ENCODE peak calls at places on chromosomes 11 and 22, in five cellular contexts. C is heart right ventricle; N is A549; D is HL-60; Z is effector memory CD4-positive, alpha-beta T cell. X is an unnamed sample.

GRCh38 chr11:117980716-117981115 is 5.5 kb upstream of the IL10RA start:
- DNase-seq in C (no peak), N (no peak), D (peak; percentile 75), Z (no peak), X (no peak)

GRCh38 chr11:88313441-88313840 is 24.1 kb downstream of the CTSC start:
- DNase-seq in C (no peak), N (no peak), D (no peak), Z (no peak), X (no peak)

GRCh38 chr22:41543854-41544670 is at the start of gene POLR3H:
- DNase-seq in C (peak; percentile 99), N (peak; percentile 82), D (peak; percentile 99), Z (peak; percentile 95), X (peak; percentile 89)

GRCh38 chr11:68193018-68193417 is 20.1 kb downstream of the KMT5B start:
- DNase-seq in C (no peak), N (no peak), D (no peak), Z (no peak), X (no peak)

GRCh38 chr11:107457205-107457557 is 444 bp downstream of the CWF19L2 start:
- DNase-seq in C (no peak), N (peak; percentile 4), D (peak; percentile 3), Z (no peak), X (no peak)

GRCh38 chr22:43293661-43294392 is 49.3 kb downstream of the SCUBE1 start:
- DNase-seq in C (peak; percentile 45), N (peak; percentile 32), D (peak; percentile 32), Z (no peak), X (no peak)

GRCh38 chr11:121349790-121350189 is 57.2 kb downstream of the SC5D start:
- DNase-seq in C (no peak), N (no peak), D (no peak), Z (no peak), X (no peak)

GRCh38 chr11:124068711-124069110 is 27.6 kb upstream of the OR10G7 start:
- DNase-seq in C (no peak), N (no peak), D (no peak), Z (no peak), X (no peak)

GRCh38 chr11:15705886-15706285 is 591.2 kb downstream of the INSC start:
- DNase-seq in C (no peak), N (no peak), D (no peak), Z (no peak), X (no peak)

GRCh38 chr22:19586922-19587684 is 62.9 kb upstream of the CLDN5 start:
- DNase-seq in C (no peak), N (no peak), D (no peak), Z (no peak), X (no peak)

GRCh38 chr11:50247309-50247874 is 214.7 kb downstream of the OR4C45 start:
- DNase-seq in C (no peak), N (no peak), D (no peak), Z (no peak), X (no peak)

GRCh38 chr11:118304227-118304808 is at the start of gene CD3E:
- DNase-seq in C (no peak), N (no peak), D (peak; percentile 13), Z (peak; percentile 46), X (no peak)

DNA sequence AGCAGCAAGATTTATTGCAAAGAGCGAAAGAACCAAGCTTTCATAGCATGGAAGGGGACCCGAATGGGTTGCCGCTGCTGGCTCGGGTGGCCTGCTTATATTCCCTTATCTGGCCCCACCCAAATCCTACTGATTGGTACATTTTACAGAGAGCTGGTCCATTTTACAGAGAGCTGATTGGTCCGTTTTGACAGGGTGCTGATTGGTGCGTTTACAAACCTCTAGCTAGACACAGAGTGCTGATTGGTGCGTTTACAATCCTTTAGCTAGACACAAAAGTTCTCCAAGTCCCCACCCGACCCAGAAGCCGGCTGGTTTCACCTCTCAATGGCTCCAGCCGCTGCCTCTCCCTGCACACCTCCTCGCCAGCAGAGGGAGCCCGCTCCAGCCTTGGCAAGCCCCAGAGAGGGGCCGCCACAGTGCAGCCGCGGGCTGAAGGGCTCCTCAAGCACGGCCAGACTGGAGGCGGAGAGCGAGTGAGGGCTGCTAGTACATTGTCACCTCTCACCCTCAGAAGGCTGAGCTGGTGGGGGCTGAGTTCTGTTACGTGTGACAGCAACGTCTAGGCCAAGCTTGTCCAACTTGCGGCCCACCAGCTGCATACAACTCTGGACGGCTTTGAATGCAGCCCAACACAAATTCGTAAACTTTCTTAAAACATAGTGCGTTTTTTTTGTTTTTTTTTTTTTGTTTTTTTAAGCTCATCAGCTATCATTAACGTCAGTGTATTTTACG is 8.7 kb downstream of the PTH start:
- DNase-seq in C (peak; percentile 72), N (peak; percentile 15), D (peak; percentile 69), Z (peak; percentile 43), X (no peak)
- H3K4me3 ChIP-seq in C (no peak overlapping the region), N (peak overlapping the region; percentile 50), D (peak overlapping the region; percentile 19), Z (peak overlapping the region; percentile 20), X (no peak overlapping the region)

GRCh38 chr22:30875481-30876215 is 92.9 kb downstream of the MORC2 start:
- DNase-seq in C (peak; percentile 62), N (no peak), D (no peak), Z (no peak), X (no peak)

GRCh38 chr22:30876221-30876751 is 92.3 kb downstream of the MORC2 start:
- DNase-seq in C (peak; percentile 5), N (no peak), D (no peak), Z (no peak), X (no peak)

GRCh38 chr22:30873086-30873650 is 95.4 kb downstream of the MORC2 start:
- DNase-seq in C (peak; percentile 3), N (no peak), D (no peak), Z (no peak), X (no peak)

GRCh38 chr22:30873661-30874060 is 94.9 kb downstream of the MORC2 start:
- DNase-seq in C (peak; percentile 0), N (no peak), D (no peak), Z (no peak), X (no peak)

GRCh38 chr22:30874431-30875370 is 93.9 kb downstream of the MORC2 start:
- DNase-seq in C (peak; percentile 2), N (no peak), D (no peak), Z (no peak), X (no peak)
- H3K27ac ChIP-seq in C (no peak overlapping the region), N (no peak overlapping the region), D (no peak overlapping the region), Z (no peak overlapping the region), X (no peak overlapping the region)

DNA sequence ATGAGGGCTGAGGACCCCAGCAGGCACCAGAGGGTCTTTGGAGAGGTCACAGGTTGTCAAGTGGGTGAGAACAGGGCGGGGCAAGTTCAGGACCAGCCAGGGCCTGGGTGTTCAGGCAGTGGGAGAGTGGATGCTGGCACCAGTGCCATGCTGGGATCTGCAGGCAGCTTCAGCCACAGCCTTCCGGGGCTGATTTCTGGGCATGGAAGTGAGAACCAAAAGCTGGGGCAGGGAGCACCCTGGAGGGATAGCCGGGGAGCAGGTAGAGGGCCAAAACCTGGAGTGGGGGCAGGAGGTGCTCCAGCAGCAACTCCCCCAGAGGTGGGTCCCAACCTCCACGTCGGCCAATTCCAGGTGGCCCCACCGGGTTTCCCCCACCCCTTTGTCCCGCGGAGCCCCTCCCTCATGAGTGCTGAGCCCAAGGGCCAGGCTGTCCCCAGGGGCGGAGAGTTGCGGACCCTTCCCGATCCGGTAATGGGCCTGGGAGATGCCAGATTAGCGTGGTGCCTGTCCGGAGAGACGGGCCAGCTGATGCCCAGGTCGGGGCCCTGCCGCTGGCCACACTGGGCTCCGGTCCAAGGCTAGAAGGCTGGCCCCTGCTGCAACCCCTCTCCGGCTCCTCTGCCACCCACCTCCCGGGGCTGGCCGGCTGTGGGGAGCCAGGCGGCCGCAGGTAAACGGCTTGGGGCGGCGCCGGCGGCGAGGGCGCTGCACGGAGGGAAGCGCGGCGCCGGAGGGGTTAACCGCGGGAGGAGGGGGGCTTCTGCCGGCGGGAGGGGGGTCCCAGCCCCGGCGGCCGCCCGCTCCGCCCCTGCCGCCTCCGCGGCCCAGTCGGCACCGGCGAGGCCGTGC is at the start of gene KCNK4:
- DNase-seq in C (no peak), N (no peak), D (no peak), Z (no peak), X (no peak)
- H3K4me3 ChIP-seq in C (peak within 1 kb of the TSS; percentile 21), N (no peak within 1 kb of the TSS), D (no peak within 1 kb of the TSS), Z (peak within 1 kb of the TSS; percentile 42), X (peak within 1 kb of the TSS; percentile 33)

GRCh38 chr22:38269466-38269865 is 3.3 kb downstream of the TMEM184B start:
- DNase-seq in C (no peak), N (no peak), D (no peak), Z (no peak), X (no peak)

GRCh38 chr22:38270091-38270972 is 2.5 kb downstream of the TMEM184B start:
- DNase-seq in C (no peak), N (no peak), D (no peak), Z (no peak), X (no peak)

GRCh38 chr22:38272373-38273134 is at the start of gene TMEM184B:
- DNase-seq in C (peak; percentile 84), N (peak; percentile 46), D (peak; percentile 53), Z (peak; percentile 76), X (peak; percentile 35)

GRCh38 chr22:38271927-38272372 is 860 bp downstream of the TMEM184B start:
- DNase-seq in C (no peak), N (no peak), D (no peak), Z (no peak), X (no peak)

DNA sequence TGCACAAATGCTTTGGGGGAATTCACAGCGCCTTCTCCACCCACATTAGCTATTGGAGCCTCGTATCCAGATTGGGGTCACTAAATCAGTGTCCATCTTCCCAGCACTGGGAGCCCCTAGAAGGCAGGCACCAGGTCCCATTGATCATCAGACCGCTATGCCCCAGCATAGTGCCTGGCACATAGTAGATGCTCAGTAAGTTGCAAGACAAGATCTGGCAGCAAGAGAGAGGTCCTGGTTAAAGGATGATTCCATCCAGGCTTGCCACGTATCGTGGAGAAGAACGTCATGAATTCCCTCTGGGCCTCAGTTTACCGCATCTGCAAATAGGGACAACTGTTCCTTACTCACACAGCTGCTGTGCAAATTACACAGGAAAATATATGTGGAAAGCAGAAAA is 1.7 kb downstream of the TMEM184B start:
- DNase-seq in C (no peak), N (no peak), D (no peak), Z (no peak), X (no peak)
- H3K27ac ChIP-seq in C (peak overlapping the region; percentile 99), N (no peak overlapping the region), D (no peak overlapping the region), Z (no peak overlapping the region), X (no peak overlapping the region)

DNA sequence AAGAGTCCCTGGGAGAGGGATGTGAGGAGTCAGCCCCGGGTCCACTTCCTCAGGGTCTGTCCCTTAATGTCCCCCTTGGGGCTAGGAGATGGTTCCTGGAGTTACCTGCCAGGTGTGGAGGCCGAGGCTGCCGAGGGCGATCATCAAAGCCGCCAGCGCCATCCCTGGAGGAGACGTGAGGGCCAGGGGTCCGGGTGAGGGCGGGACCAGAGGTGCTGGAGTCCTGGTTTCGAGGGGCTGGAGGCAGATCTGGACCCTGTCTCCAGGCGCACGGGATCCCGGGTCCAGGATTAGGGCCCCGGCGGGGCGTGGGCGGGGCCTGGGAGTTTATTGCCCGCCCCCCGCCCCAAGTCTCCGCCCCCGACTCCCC is at the start of gene ART5:
- DNase-seq in C (no peak), N (no peak), D (no peak), Z (no peak), X (no peak)
- H3K4me3 ChIP-seq in C (peak within 1 kb of the TSS; percentile 44), N (peak within 1 kb of the TSS; percentile 57), D (peak within 1 kb of the TSS; percentile 7), Z (peak within 1 kb of the TSS; percentile 58), X (peak within 1 kb of the TSS; percentile 49)

GRCh38 chr11:75313457-75314272 is 37.8 kb downstream of the ARRB1 start:
- DNase-seq in C (peak; percentile 60), N (no peak), D (no peak), Z (no peak), X (no peak)
- H3K27ac ChIP-seq in C (peak overlapping the region; percentile 95), N (no peak overlapping the region), D (no peak overlapping the region), Z (no peak overlapping the region), X (no peak overlapping the region)

GRCh38 chr11:33867996-33868645 is 23.8 kb downstream of the LMO2 start:
- DNase-seq in C (no peak), N (no peak), D (no peak), Z (no peak), X (no peak)
- H3K4me3 ChIP-seq in C (peak overlapping the region; percentile 50), N (no peak overlapping the region), D (peak overlapping the region; percentile 76), Z (no peak overlapping the region), X (peak overlapping the region; percentile 57)

GRCh38 chr11:7612661-7613393 is 60.5 kb downstream of the CYB5R2 start:
- DNase-seq in C (no peak), N (no peak), D (no peak), Z (no peak), X (no peak)
- H3K27ac ChIP-seq in C (no peak overlapping the region), N (peak overlapping the region; percentile 46), D (no peak overlapping the region), Z (no peak overlapping the region), X (no peak overlapping the region)